ENCODE peak calls at places on chromosomes 16 and 17, in five cellular contexts. Q is AG09309; I is body of pancreas; H is activated CD8-positive, alpha-beta T cell treated with anti-CD3 and anti-CD28 coated beads for 36 hours; Z is WTC11. J is an unnamed sample.

GRCh38 chr17:8237175-8237574 is 10.7 kb downstream of the CTC1 start:
- DNase-seq in Q (no peak), I (no peak), H (no peak), Z (no peak), J (peak)

GRCh38 chr17:69761767-69762321 is 313.2 kb upstream of the KCNJ16 start:
- DNase-seq in Q (peak), I (no peak), H (no peak), Z (no peak), J (no peak)

GRCh38 chr16:3959148-3959547 is 78.6 kb upstream of the CREBBP start:
- DNase-seq in Q (no peak), I (peak), H (no peak), Z (no peak), J (no peak)

GRCh38 chr17:44081681-44082080 is 11.1 kb downstream of the G6PC3 start:
- DNase-seq in Q (no peak), I (no peak), H (no peak), Z (no peak), J (no peak)

GRCh38 chr17:17186051-17186450 is 20.1 kb downstream of the PLD6 start:
- DNase-seq in Q (no peak), I (peak), H (peak), Z (no peak), J (no peak)

GRCh38 chr16:70160821-70161220 is 12.8 kb upstream of the CLEC18C start:
- DNase-seq in Q (no peak), I (no peak), H (no peak), Z (no peak), J (no peak)

GRCh38 chr16:27840311-27841060 is 223.0 kb downstream of the GSG1L start:
- DNase-seq in Q (no peak), I (no peak), H (no peak), Z (no peak), J (no peak)

GRCh38 chr16:80573700-80574120 is 32.9 kb downstream of the DYNLRB2 start:
- DNase-seq in Q (no peak), I (no peak), H (no peak), Z (no peak), J (no peak)

GRCh38 chr16:1906846-1907165 is 11.4 kb downstream of the HS3ST6 start:
- DNase-seq in Q (no peak), I (no peak), H (no peak), Z (no peak), J (no peak)

GRCh38 chr17:73645050-73645871 is 1.0 kb upstream of the SDK2 start:
- DNase-seq in Q (no peak), I (no peak), H (peak), Z (peak), J (no peak)

GRCh38 chr17:67759355-67760171 is 41.8 kb downstream of the NOL11 start:
- DNase-seq in Q (no peak), I (no peak), H (no peak), Z (no peak), J (no peak)

GRCh38 chr17:50440838-50441829 is 15.1 kb downstream of the ACSF2 start:
- DNase-seq in Q (no peak), I (no peak), H (no peak), Z (no peak), J (no peak)

GRCh38 chr17:35244345-35245195 is 1.7 kb downstream of the SLFN5 start:
- DNase-seq in Q (peak), I (peak), H (peak), Z (peak), J (peak)

GRCh38 chr17:28398280-28398981 is 7.6 kb downstream of the SLC46A1 start:
- DNase-seq in Q (no peak), I (no peak), H (no peak), Z (no peak), J (no peak)

GRCh38 chr16:55136356-55136755 is 187.6 kb upstream of the IRX6 start:
- DNase-seq in Q (no peak), I (no peak), H (no peak), Z (no peak), J (no peak)

GRCh38 chr17:18959071-18959844 is 7.3 kb downstream of the SLC5A10 start:
- DNase-seq in Q (no peak), I (no peak), H (no peak), Z (no peak), J (no peak)

GRCh38 chr17:81556175-81556691 is 4.1 kb upstream of the FAAP100 start:
- DNase-seq in Q (no peak), I (no peak), H (no peak), Z (no peak), J (no peak)

GRCh38 chr17:39014044-39014794 is 47.0 kb upstream of the FBXO47 start:
- DNase-seq in Q (peak), I (no peak), H (no peak), Z (no peak), J (no peak)

GRCh38 chr16:61233718-61234117 is 802.5 kb downstream of the CDH8 start:
- DNase-seq in Q (no peak), I (no peak), H (no peak), Z (no peak), J (no peak)